ENCODE peak calls at places on chromosomes 2 and 18, in six cellular contexts. I, J, S, B, U and D are unnamed samples.

GRCh38 chr2:207937818-207938217 is 87.5 kb downstream of the PLEKHM3 start:
- DNase-seq in J (no peak), B (no peak), U (no peak), S (no peak), I (no peak), D (no peak)

GRCh38 chr2:71498261-71498701 is 44.9 kb downstream of the DYSF start:
- DNase-seq in I (no peak), S (peak; percentile 99), J (peak; percentile 48), U (no peak), B (peak; percentile 92), D (no peak)

GRCh38 chr2:49465157-49465831 is 311.0 kb upstream of the FSHR start:
- DNase-seq in S (no peak), U (no peak), B (no peak), I (no peak), J (no peak), D (no peak)

GRCh38 chr2:74515271-74516069 is 1.2 kb downstream of the TLX2 start:
- DNase-seq in U (no peak), B (no peak), J (peak; percentile 26), S (no peak), I (no peak), D (peak; percentile 56)

GRCh38 chr2:120577896-120578295 is 157.8 kb upstream of the GLI2 start:
- DNase-seq in J (no peak), B (no peak), U (no peak), S (no peak), I (no peak), D (no peak)

GRCh38 chr2:9247177-9247576 is 40.6 kb downstream of the ASAP2 start:
- DNase-seq in S (no peak), I (no peak), U (no peak), J (no peak), B (no peak), D (no peak)

GRCh38 chr2:108604196-108604595 is 69.9 kb downstream of the LIMS1 start:
- DNase-seq in S (no peak), U (no peak), B (no peak), J (peak; percentile 45), I (no peak), D (no peak)

GRCh38 chr2:42882756-42883155 is 90.4 kb upstream of the HAAO start:
- DNase-seq in S (no peak), U (no peak), B (no peak), I (no peak), J (no peak), D (no peak)

GRCh38 chr18:3250237-3251107 is 2.9 kb downstream of the MYL12A start:
- DNase-seq in J (peak; percentile 70), B (peak; percentile 72), S (peak; percentile 80), U (no peak), I (no peak), D (no peak)

GRCh38 chr18:3605562-3606443 is 155.8 kb downstream of the TGIF1 start:
- DNase-seq in B (peak; percentile 68), J (peak; percentile 61), S (no peak), U (no peak), I (no peak), D (no peak)

GRCh38 chr2:45168731-45169338 is 159.6 kb upstream of the SIX2 start:
- DNase-seq in J (peak; percentile 44), U (no peak), S (no peak), B (peak; percentile 12), I (peak; percentile 34), D (no peak)

GRCh38 chr2:86300496-86300895 is 36.9 kb downstream of the REEP1 start:
- DNase-seq in U (no peak), J (no peak), B (no peak), I (no peak), S (no peak), D (no peak)

GRCh38 chr2:223820549-223820948 is 16.8 kb downstream of the AP1S3 start:
- DNase-seq in S (no peak), J (no peak), U (no peak), B (no peak), I (no peak), D (no peak)

GRCh38 chr2:40164736-40165502 is 287.0 kb downstream of the SLC8A1 start:
- DNase-seq in S (no peak), B (no peak), I (no peak), J (peak; percentile 20), U (no peak), D (no peak)

GRCh38 chr2:62307469-62308389 is 111.8 kb downstream of the B3GNT2 start:
- DNase-seq in B (no peak), S (no peak), J (no peak), I (no peak), U (no peak), D (peak; percentile 79)

GRCh38 chr2:128433911-128434550 is 115.4 kb upstream of the HS6ST1 start:
- DNase-seq in B (no peak), I (no peak), J (no peak), U (peak; percentile 21), S (no peak), D (no peak)

GRCh38 chr18:74123200-74123599 is 24.4 kb downstream of the FBXO15 start:
- DNase-seq in J (no peak), S (no peak), I (no peak), B (no peak), U (no peak), D (no peak)

GRCh38 chr18:44737623-44738022 is 56.9 kb downstream of the SETBP1 start:
- DNase-seq in B (no peak), J (no peak), S (no peak), I (no peak), U (no peak), D (no peak)

GRCh38 chr2:1866402-1867091 is 122.2 kb upstream of the PXDN start:
- DNase-seq in I (no peak), U (no peak), S (no peak), J (no peak), B (no peak), D (no peak)

GRCh38 chr18:63339920-63340484 is 20.4 kb upstream of the BCL2 start:
- DNase-seq in B (peak; percentile 40), U (no peak), J (peak; percentile 69), I (peak; percentile 30), S (no peak), D (no peak)

GRCh38 chr2:113208995-113209868 is 35.5 kb downstream of the PSD4 start:
- DNase-seq in I (no peak), S (no peak), U (no peak), J (peak; percentile 46), B (peak; percentile 48), D (no peak)

GRCh38 chr2:203830294-203831055 is 37.1 kb upstream of the CTLA4 start:
- DNase-seq in U (no peak), I (no peak), B (no peak), S (no peak), J (no peak), D (no peak)

GRCh38 chr2:112048236-112048592 is 6.9 kb upstream of the TMEM87B start:
- DNase-seq in B (no peak), U (no peak), S (no peak), I (no peak), J (no peak), D (no peak)

GRCh38 chr2:64751286-64752260 is 97.9 kb upstream of the SERTAD2 start:
- DNase-seq in B (peak; percentile 49), S (peak; percentile 54), U (peak; percentile 99), I (peak; percentile 99), J (peak; percentile 65), D (peak; percentile 82)

GRCh38 chr2:16718551-16719404 is 53.1 kb upstream of the CYRIA start:
- DNase-seq in B (no peak), J (no peak), U (peak; percentile 49), I (no peak), S (no peak), D (no peak)

GRCh38 chr2:204665244-204665643 is 120.0 kb downstream of the PARD3B start:
- DNase-seq in B (peak; percentile 75), U (no peak), I (no peak), J (peak; percentile 71), S (peak; percentile 78), D (no peak)

GRCh38 chr18:78074400-78075020 is 824.9 kb downstream of the GALR1 start:
- DNase-seq in I (no peak), J (no peak), S (no peak), U (no peak), B (no peak), D (no peak)
- TF ChIP-seq CTCF in I (no peak), J (no peak), S (no peak), U (no peak), B (no peak), D (no peak)

GRCh38 chr2:239440511-239440959 is 39.7 kb upstream of the HDAC4 start:
- DNase-seq in S (no peak), U (peak; percentile 91), I (no peak), J (peak; percentile 53), B (peak; percentile 31), D (no peak)
- H3K4me3 ChIP-seq in S (no peak overlapping the region), U (peak overlapping the region; percentile 45), I (no peak overlapping the region), J (no peak overlapping the region), B (peak overlapping the region; percentile 10), D (no peak overlapping the region)

DNA sequence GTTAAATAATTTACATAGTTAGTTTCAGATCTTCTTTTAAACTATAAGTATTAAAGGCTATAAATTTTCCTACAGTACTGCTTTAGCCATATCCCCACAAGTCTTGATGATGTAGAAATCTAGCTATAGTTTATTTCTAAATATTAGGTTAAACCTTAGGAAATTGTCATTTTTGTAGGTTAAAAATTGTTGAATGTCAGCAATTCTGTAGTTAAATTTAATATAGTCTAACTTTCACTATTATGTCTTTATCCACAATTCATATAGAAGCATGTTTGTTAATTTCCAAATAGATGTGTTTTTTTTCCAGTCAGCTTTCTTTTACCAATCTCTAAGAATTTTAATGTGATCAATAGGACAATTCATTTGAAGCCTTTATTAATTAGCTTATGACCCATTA is 199.7 kb downstream of the ETAA1 start:
- DNase-seq in J (no peak), U (no peak), S (no peak), B (no peak), I (no peak), D (no peak)
- TF ChIP-seq CTCF in J (no peak), U (no peak), S (no peak), B (no peak), I (no peak), D (no peak)

GRCh38 chr2:225400060-225400511 is 576 bp downstream of the NYAP2 start:
- DNase-seq in S (peak; percentile 43), U (peak; percentile 65), B (peak; percentile 74), I (peak; percentile 6), J (peak; percentile 79), D (no peak)
- H3K4me3 ChIP-seq in S (no peak overlapping the region), U (peak overlapping the region; percentile 38), B (no peak overlapping the region), I (no peak overlapping the region), J (no peak overlapping the region), D (no peak overlapping the region)

GRCh38 chr18:60538891-60539290 is 166.3 kb upstream of the MC4R start:
- DNase-seq in U (no peak), B (no peak), S (no peak), I (no peak), J (no peak), D (no peak)

GRCh38 chr18:60541661-60542060 is 169.1 kb upstream of the MC4R start:
- DNase-seq in B (no peak), U (no peak), I (no peak), J (no peak), S (no peak), D (no peak)

GRCh38 chr18:60549338-60549960 is 176.9 kb upstream of the MC4R start:
- DNase-seq in U (no peak), I (peak; percentile 54), J (peak; percentile 80), S (peak; percentile 38), B (peak; percentile 85), D (no peak)

GRCh38 chr18:60543646-60544045 is 171.1 kb upstream of the MC4R start:
- DNase-seq in S (no peak), B (no peak), U (no peak), J (no peak), I (no peak), D (no peak)
- TF ChIP-seq CTCF in S (no peak), B (no peak), U (no peak), J (no peak), I (no peak), D (no peak)

GRCh38 chr2:23513245-23513880 is 128.4 kb downstream of the KLHL29 start:
- DNase-seq in J (no peak), U (no peak), B (no peak), I (no peak), S (no peak), D (peak; percentile 42)
- H3K4me3 ChIP-seq in J (no peak overlapping the region), U (no peak overlapping the region), B (no peak overlapping the region), I (no peak overlapping the region), S (no peak overlapping the region), D (no peak overlapping the region)